ENCODE peak calls at places on chromosomes 3 and 15, in six cellular contexts. One of them, this sample, is unnamed.

GRCh38 chr3:56825579-56826438 is 24.1 kb upstream of the ARHGEF3 start:
- DNase-seq in AG09319: no peak
- DNase-seq in M059J: no peak
- DNase-seq in Peyer's patch: no peak
- DNase-seq in substantia nigra: no peak
- DNase-seq in HEK293T: no peak
- DNase-seq in this sample: no peak

GRCh38 chr3:129119365-129120100 is 2.1 kb downstream of the RAB43 start:
- DNase-seq in AG09319: no peak
- DNase-seq in M059J: no peak
- DNase-seq in Peyer's patch: peak
- DNase-seq in substantia nigra: no peak
- DNase-seq in HEK293T: no peak
- DNase-seq in this sample: peak

GRCh38 chr3:190217081-190217480 is 96.4 kb upstream of the P3H2 start:
- DNase-seq in AG09319: no peak
- DNase-seq in M059J: peak
- DNase-seq in Peyer's patch: no peak
- DNase-seq in substantia nigra: no peak
- DNase-seq in HEK293T: no peak
- DNase-seq in this sample: no peak

GRCh38 chr3:42063886-42064285 is 27.3 kb upstream of the TRAK1 start:
- DNase-seq in AG09319: no peak
- DNase-seq in M059J: peak
- DNase-seq in Peyer's patch: no peak
- DNase-seq in substantia nigra: no peak
- DNase-seq in HEK293T: no peak
- DNase-seq in this sample: no peak

GRCh38 chr3:18423401-18424212 is 1.5 kb downstream of the SATB1 start:
- DNase-seq in AG09319: no peak
- DNase-seq in M059J: peak
- DNase-seq in Peyer's patch: peak
- DNase-seq in substantia nigra: peak
- DNase-seq in HEK293T: peak
- DNase-seq in this sample: peak

GRCh38 chr15:66763186-66764066 is 61.4 kb downstream of the SMAD6 start:
- DNase-seq in AG09319: no peak
- DNase-seq in M059J: peak
- DNase-seq in Peyer's patch: no peak
- DNase-seq in substantia nigra: peak
- DNase-seq in HEK293T: no peak
- DNase-seq in this sample: peak

GRCh38 chr3:151290673-151291072 is 12.3 kb upstream of the P2RY14 start:
- DNase-seq in AG09319: no peak
- DNase-seq in M059J: peak
- DNase-seq in Peyer's patch: no peak
- DNase-seq in substantia nigra: no peak
- DNase-seq in HEK293T: no peak
- DNase-seq in this sample: no peak

GRCh38 chr15:74399511-74400312 is 32.3 kb upstream of the CYP11A1 start:
- DNase-seq in AG09319: no peak
- DNase-seq in M059J: peak
- DNase-seq in Peyer's patch: peak
- DNase-seq in substantia nigra: no peak
- DNase-seq in HEK293T: no peak
- DNase-seq in this sample: no peak

GRCh38 chr3:76768912-76769311 is 271.0 kb upstream of the ROBO2 start:
- DNase-seq in AG09319: no peak
- DNase-seq in M059J: no peak
- DNase-seq in Peyer's patch: no peak
- DNase-seq in substantia nigra: no peak
- DNase-seq in HEK293T: no peak
- DNase-seq in this sample: no peak

GRCh38 chr3:58021072-58021959 is 13.1 kb downstream of the FLNB start:
- DNase-seq in AG09319: no peak
- DNase-seq in M059J: no peak
- DNase-seq in Peyer's patch: no peak
- DNase-seq in substantia nigra: no peak
- DNase-seq in HEK293T: no peak
- DNase-seq in this sample: no peak

GRCh38 chr3:119580148-119580760 is 962 bp downstream of the ADPRH start:
- DNase-seq in AG09319: no peak
- DNase-seq in M059J: no peak
- DNase-seq in Peyer's patch: peak
- DNase-seq in substantia nigra: peak
- DNase-seq in HEK293T: no peak
- DNase-seq in this sample: no peak

GRCh38 chr3:124258057-124258500 is 266.2 kb upstream of the ROPN1 start:
- DNase-seq in AG09319: no peak
- DNase-seq in M059J: peak
- DNase-seq in Peyer's patch: no peak
- DNase-seq in substantia nigra: no peak
- DNase-seq in HEK293T: no peak
- DNase-seq in this sample: no peak

GRCh38 chr15:90030376-90030775 is 29.3 kb downstream of the ZNF710 start:
- DNase-seq in AG09319: no peak
- DNase-seq in M059J: no peak
- DNase-seq in Peyer's patch: no peak
- DNase-seq in substantia nigra: no peak
- DNase-seq in HEK293T: no peak
- DNase-seq in this sample: peak

GRCh38 chr15:31324739-31325431 is 1.8 kb upstream of the KLF13 start:
- DNase-seq in AG09319: no peak
- DNase-seq in M059J: no peak
- DNase-seq in Peyer's patch: peak
- DNase-seq in substantia nigra: no peak
- DNase-seq in HEK293T: no peak
- DNase-seq in this sample: no peak

GRCh38 chr3:33433843-33434242 is 6.4 kb downstream of the UBP1 start:
- DNase-seq in AG09319: no peak
- DNase-seq in M059J: peak
- DNase-seq in Peyer's patch: no peak
- DNase-seq in substantia nigra: no peak
- DNase-seq in HEK293T: no peak
- DNase-seq in this sample: no peak

GRCh38 chr3:128521715-128522114 is 28.7 kb upstream of the GATA2 start:
- DNase-seq in AG09319: no peak
- DNase-seq in M059J: no peak
- DNase-seq in Peyer's patch: no peak
- DNase-seq in substantia nigra: no peak
- DNase-seq in HEK293T: no peak
- DNase-seq in this sample: no peak

GRCh38 chr15:77630064-77630463 is 2.6 kb downstream of the LINGO1 start:
- DNase-seq in AG09319: no peak
- DNase-seq in M059J: no peak
- DNase-seq in Peyer's patch: no peak
- DNase-seq in substantia nigra: no peak
- DNase-seq in HEK293T: no peak
- DNase-seq in this sample: no peak

GRCh38 chr15:99704444-99704838 is 28.8 kb downstream of the LYSMD4 start:
- DNase-seq in AG09319: peak
- DNase-seq in M059J: peak
- DNase-seq in Peyer's patch: no peak
- DNase-seq in substantia nigra: peak
- DNase-seq in HEK293T: peak
- DNase-seq in this sample: no peak

GRCh38 chr3:191139771-191140170 is 59.3 kb upstream of the OSTN start:
- DNase-seq in AG09319: no peak
- DNase-seq in M059J: peak
- DNase-seq in Peyer's patch: no peak
- DNase-seq in substantia nigra: no peak
- DNase-seq in HEK293T: no peak
- DNase-seq in this sample: no peak

GRCh38 chr15:90929709-90930019 is 2.7 kb downstream of the HDDC3 start:
- DNase-seq in AG09319: no peak
- DNase-seq in M059J: no peak
- DNase-seq in Peyer's patch: peak
- DNase-seq in substantia nigra: no peak
- DNase-seq in HEK293T: no peak
- DNase-seq in this sample: no peak

GRCh38 chr3:178129109-178129508 is 407.1 kb upstream of the KCNMB2 start:
- DNase-seq in AG09319: no peak
- DNase-seq in M059J: peak
- DNase-seq in Peyer's patch: no peak
- DNase-seq in substantia nigra: no peak
- DNase-seq in HEK293T: no peak
- DNase-seq in this sample: no peak

GRCh38 chr3:171028025-171028778 is 1.7 kb upstream of the SLC2A2 start:
- DNase-seq in AG09319: peak
- DNase-seq in M059J: peak
- DNase-seq in Peyer's patch: no peak
- DNase-seq in substantia nigra: no peak
- DNase-seq in HEK293T: no peak
- DNase-seq in this sample: peak

GRCh38 chr15:31069360-31070000 is 32.0 kb downstream of the TRPM1 start:
- DNase-seq in AG09319: no peak
- DNase-seq in M059J: no peak
- DNase-seq in Peyer's patch: no peak
- DNase-seq in substantia nigra: no peak
- DNase-seq in HEK293T: no peak
- DNase-seq in this sample: peak

GRCh38 chr15:82677720-82678323 is 30.7 kb upstream of the CPEB1 start:
- DNase-seq in AG09319: no peak
- DNase-seq in M059J: no peak
- DNase-seq in Peyer's patch: no peak
- DNase-seq in substantia nigra: no peak
- DNase-seq in HEK293T: no peak
- DNase-seq in this sample: no peak

GRCh38 chr15:73930790-73931281 is 4.6 kb downstream of the LOXL1 start:
- DNase-seq in AG09319: peak
- DNase-seq in M059J: peak
- DNase-seq in Peyer's patch: no peak
- DNase-seq in substantia nigra: peak
- DNase-seq in HEK293T: no peak
- DNase-seq in this sample: no peak

GRCh38 chr3:181403876-181404660 is 307.7 kb upstream of the SOX2 start:
- DNase-seq in AG09319: no peak
- DNase-seq in M059J: no peak
- DNase-seq in Peyer's patch: no peak
- DNase-seq in substantia nigra: no peak
- DNase-seq in HEK293T: no peak
- DNase-seq in this sample: no peak

GRCh38 chr3:126434264-126434590 is 39.5 kb downstream of the CFAP100 start:
- DNase-seq in AG09319: no peak
- DNase-seq in M059J: no peak
- DNase-seq in Peyer's patch: no peak
- DNase-seq in substantia nigra: no peak
- DNase-seq in HEK293T: no peak
- DNase-seq in this sample: peak

GRCh38 chr3:38473229-38473628 is 19.5 kb downstream of the ACVR2B start:
- DNase-seq in AG09319: no peak
- DNase-seq in M059J: no peak
- DNase-seq in Peyer's patch: no peak
- DNase-seq in substantia nigra: no peak
- DNase-seq in HEK293T: no peak
- DNase-seq in this sample: no peak

GRCh38 chr3:43852066-43852465 is 161.3 kb downstream of the ABHD5 start:
- DNase-seq in AG09319: no peak
- DNase-seq in M059J: peak
- DNase-seq in Peyer's patch: no peak
- DNase-seq in substantia nigra: no peak
- DNase-seq in HEK293T: no peak
- DNase-seq in this sample: no peak

GRCh38 chr3:132623646-132624045 is 26.6 kb downstream of the ACKR4 start:
- DNase-seq in AG09319: no peak
- DNase-seq in M059J: no peak
- DNase-seq in Peyer's patch: no peak
- DNase-seq in substantia nigra: no peak
- DNase-seq in HEK293T: no peak
- DNase-seq in this sample: no peak

GRCh38 chr15:69475769-69476358 is 23.2 kb downstream of the RPLP1 start:
- DNase-seq in AG09319: peak
- DNase-seq in M059J: peak
- DNase-seq in Peyer's patch: peak
- DNase-seq in substantia nigra: peak
- DNase-seq in HEK293T: peak
- DNase-seq in this sample: peak

GRCh38 chr15:98085003-98085639 is 124.6 kb downstream of the ARRDC4 start:
- DNase-seq in AG09319: peak
- DNase-seq in M059J: peak
- DNase-seq in Peyer's patch: no peak
- DNase-seq in substantia nigra: no peak
- DNase-seq in HEK293T: peak
- DNase-seq in this sample: no peak

GRCh38 chr3:11508346-11509174 is 135.2 kb downstream of the VGLL4 start:
- DNase-seq in AG09319: no peak
- DNase-seq in M059J: no peak
- DNase-seq in Peyer's patch: no peak
- DNase-seq in substantia nigra: no peak
- DNase-seq in HEK293T: no peak
- DNase-seq in this sample: no peak

GRCh38 chr15:91520848-91521247 is 332.7 kb upstream of the SLCO3A1 start:
- DNase-seq in AG09319: no peak
- DNase-seq in M059J: peak
- DNase-seq in Peyer's patch: no peak
- DNase-seq in substantia nigra: no peak
- DNase-seq in HEK293T: no peak
- DNase-seq in this sample: no peak

GRCh38 chr3:169664034-169664820 is 715 bp upstream of the MECOM start:
- DNase-seq in AG09319: no peak
- DNase-seq in M059J: peak
- DNase-seq in Peyer's patch: no peak
- DNase-seq in substantia nigra: no peak
- DNase-seq in HEK293T: no peak
- DNase-seq in this sample: no peak

GRCh38 chr3:45547202-45547701 is 47.3 kb upstream of the LIMD1 start:
- DNase-seq in AG09319: no peak
- DNase-seq in M059J: no peak
- DNase-seq in Peyer's patch: no peak
- DNase-seq in substantia nigra: no peak
- DNase-seq in HEK293T: no peak
- DNase-seq in this sample: peak

This sample was measured in left lobe of liver.